ENCODE peak calls at places on chromosomes 7 and 10, in nine cellular contexts. One of them, this sample, is unnamed.
A peak's percentile ranks its signal among the peaks of the same experiment; 100 is the strongest.

GRCh38 chr7:69577221-69577620 is 21.1 kb upstream of the AUTS2 start:
- DNase-seq in PC-3: no peak
- DNase-seq in neural progenitor cell: no peak
- DNase-seq in MM.1S: no peak
- DNase-seq in GM23248: peak; percentile 32
- DNase-seq in OCI-LY7: peak; percentile 26
- DNase-seq in hepatocyte: peak; percentile 19
- DNase-seq in HCT116: no peak
- DNase-seq in GM23338: no peak
- DNase-seq in this sample: no peak

GRCh38 chr10:74008212-74008731 is 10.4 kb downstream of the VCL start:
- DNase-seq in OCI-LY7: peak; percentile 76
- DNase-seq in PC-3: peak; percentile 98
- DNase-seq in GM23338: no peak
- DNase-seq in HCT116: no peak
- DNase-seq in GM23248: peak; percentile 85
- DNase-seq in MM.1S: peak; percentile 75
- DNase-seq in neural progenitor cell: no peak
- DNase-seq in hepatocyte: no peak
- DNase-seq in this sample: peak; percentile 24

GRCh38 chr10:35510891-35511290 is 94.2 kb upstream of the GJD4 start:
- DNase-seq in GM23338: no peak
- DNase-seq in neural progenitor cell: no peak
- DNase-seq in HCT116: no peak
- DNase-seq in GM23248: no peak
- DNase-seq in OCI-LY7: no peak
- DNase-seq in PC-3: no peak
- DNase-seq in hepatocyte: no peak
- DNase-seq in MM.1S: no peak
- DNase-seq in this sample: no peak

GRCh38 chr7:87475359-87476178 is at the start of gene ABCB4:
- DNase-seq in neural progenitor cell: peak; percentile 51
- DNase-seq in GM23248: peak; percentile 41
- DNase-seq in PC-3: no peak
- DNase-seq in MM.1S: no peak
- DNase-seq in OCI-LY7: no peak
- DNase-seq in HCT116: no peak
- DNase-seq in GM23338: peak; percentile 39
- DNase-seq in hepatocyte: peak; percentile 46
- DNase-seq in this sample: peak; percentile 89

GRCh38 chr7:117808910-117809705 is 64.1 kb downstream of the CTTNBP2 start:
- DNase-seq in neural progenitor cell: no peak
- DNase-seq in MM.1S: peak; percentile 37
- DNase-seq in hepatocyte: no peak
- DNase-seq in OCI-LY7: no peak
- DNase-seq in GM23338: no peak
- DNase-seq in PC-3: no peak
- DNase-seq in HCT116: no peak
- DNase-seq in GM23248: no peak
- DNase-seq in this sample: no peak

GRCh38 chr10:123249894-123250293 is 95.7 kb downstream of the BUB3 start:
- DNase-seq in HCT116: no peak
- DNase-seq in GM23248: no peak
- DNase-seq in MM.1S: no peak
- DNase-seq in hepatocyte: no peak
- DNase-seq in OCI-LY7: no peak
- DNase-seq in neural progenitor cell: no peak
- DNase-seq in PC-3: no peak
- DNase-seq in GM23338: no peak
- DNase-seq in this sample: no peak

GRCh38 chr7:77353407-77353721 is 62.8 kb downstream of the GSAP start:
- DNase-seq in HCT116: no peak
- DNase-seq in MM.1S: no peak
- DNase-seq in GM23338: no peak
- DNase-seq in PC-3: no peak
- DNase-seq in hepatocyte: no peak
- DNase-seq in neural progenitor cell: no peak
- DNase-seq in GM23248: no peak
- DNase-seq in OCI-LY7: no peak
- DNase-seq in this sample: no peak

GRCh38 chr10:28991326-28991725 is 297.5 kb upstream of the LYZL1 start:
- DNase-seq in MM.1S: no peak
- DNase-seq in OCI-LY7: no peak
- DNase-seq in PC-3: peak; percentile 80
- DNase-seq in neural progenitor cell: peak; percentile 16
- DNase-seq in GM23248: peak; percentile 65
- DNase-seq in GM23338: no peak
- DNase-seq in HCT116: peak; percentile 76
- DNase-seq in hepatocyte: peak; percentile 48
- DNase-seq in this sample: no peak

GRCh38 chr7:67552738-67553137 is 556.1 kb downstream of the TYW1 start:
- DNase-seq in GM23338: no peak
- DNase-seq in HCT116: no peak
- DNase-seq in hepatocyte: no peak
- DNase-seq in GM23248: no peak
- DNase-seq in neural progenitor cell: no peak
- DNase-seq in MM.1S: no peak
- DNase-seq in OCI-LY7: no peak
- DNase-seq in PC-3: no peak
- DNase-seq in this sample: no peak

GRCh38 chr10:35262436-35262835 is 73.9 kb upstream of the CCNY start:
- DNase-seq in OCI-LY7: no peak
- DNase-seq in PC-3: peak; percentile 42
- DNase-seq in GM23338: no peak
- DNase-seq in hepatocyte: no peak
- DNase-seq in neural progenitor cell: no peak
- DNase-seq in HCT116: no peak
- DNase-seq in GM23248: peak; percentile 31
- DNase-seq in MM.1S: no peak
- DNase-seq in this sample: no peak

GRCh38 chr10:69876931-69877330 is 75.2 kb downstream of the COL13A1 start:
- DNase-seq in GM23338: no peak
- DNase-seq in GM23248: no peak
- DNase-seq in PC-3: no peak
- DNase-seq in HCT116: no peak
- DNase-seq in MM.1S: no peak
- DNase-seq in neural progenitor cell: no peak
- DNase-seq in hepatocyte: no peak
- DNase-seq in OCI-LY7: no peak
- DNase-seq in this sample: no peak

GRCh38 chr7:84529480-84530205 is 335.1 kb upstream of the SEMA3A start:
- DNase-seq in PC-3: peak; percentile 89
- DNase-seq in GM23248: peak; percentile 60
- DNase-seq in OCI-LY7: no peak
- DNase-seq in HCT116: peak; percentile 47
- DNase-seq in hepatocyte: peak; percentile 69
- DNase-seq in neural progenitor cell: no peak
- DNase-seq in GM23338: no peak
- DNase-seq in MM.1S: no peak
- DNase-seq in this sample: peak; percentile 7

GRCh38 chr10:120328647-120329046 is 128.4 kb upstream of the PLPP4 start:
- DNase-seq in neural progenitor cell: no peak
- DNase-seq in GM23338: no peak
- DNase-seq in PC-3: no peak
- DNase-seq in OCI-LY7: no peak
- DNase-seq in hepatocyte: no peak
- DNase-seq in HCT116: no peak
- DNase-seq in MM.1S: no peak
- DNase-seq in GM23248: peak; percentile 42
- DNase-seq in this sample: no peak

GRCh38 chr7:18590259-18590658 is 94.7 kb downstream of the HDAC9 start:
- DNase-seq in HCT116: no peak
- DNase-seq in OCI-LY7: no peak
- DNase-seq in MM.1S: no peak
- DNase-seq in PC-3: no peak
- DNase-seq in hepatocyte: no peak
- DNase-seq in GM23338: no peak
- DNase-seq in neural progenitor cell: no peak
- DNase-seq in GM23248: peak; percentile 47
- DNase-seq in this sample: no peak

GRCh38 chr10:62076872-62077271 is 175.4 kb downstream of the ARID5B start:
- DNase-seq in neural progenitor cell: no peak
- DNase-seq in OCI-LY7: no peak
- DNase-seq in HCT116: no peak
- DNase-seq in GM23338: no peak
- DNase-seq in PC-3: peak; percentile 100
- DNase-seq in MM.1S: no peak
- DNase-seq in GM23248: peak; percentile 88
- DNase-seq in hepatocyte: no peak
- DNase-seq in this sample: no peak

GRCh38 chr7:150514748-150515222 is at the start of gene GIMAP7:
- DNase-seq in hepatocyte: peak; percentile 9
- DNase-seq in PC-3: no peak
- DNase-seq in neural progenitor cell: no peak
- DNase-seq in HCT116: no peak
- DNase-seq in OCI-LY7: no peak
- DNase-seq in MM.1S: peak; percentile 71
- DNase-seq in GM23338: no peak
- DNase-seq in GM23248: no peak
- DNase-seq in this sample: no peak

GRCh38 chr7:158744070-158744469 is 39.5 kb upstream of the NCAPG2 start:
- DNase-seq in MM.1S: no peak
- DNase-seq in hepatocyte: no peak
- DNase-seq in GM23248: no peak
- DNase-seq in GM23338: no peak
- DNase-seq in neural progenitor cell: no peak
- DNase-seq in PC-3: no peak
- DNase-seq in HCT116: no peak
- DNase-seq in OCI-LY7: no peak
- DNase-seq in this sample: no peak

GRCh38 chr7:21543528-21544302 is 876 bp downstream of the DNAH11 start:
- DNase-seq in MM.1S: peak; percentile 20
- DNase-seq in PC-3: peak; percentile 55
- DNase-seq in neural progenitor cell: peak; percentile 29
- DNase-seq in GM23338: peak; percentile 55
- DNase-seq in GM23248: peak; percentile 7
- DNase-seq in OCI-LY7: no peak
- DNase-seq in HCT116: no peak
- DNase-seq in hepatocyte: peak; percentile 8
- DNase-seq in this sample: peak; percentile 17

GRCh38 chr10:114821293-114821914 is at the start of gene FHIP2A:
- DNase-seq in neural progenitor cell: peak; percentile 89
- DNase-seq in PC-3: peak; percentile 76
- DNase-seq in hepatocyte: peak; percentile 94
- DNase-seq in GM23248: peak; percentile 93
- DNase-seq in HCT116: peak; percentile 54
- DNase-seq in MM.1S: peak; percentile 83
- DNase-seq in GM23338: peak; percentile 81
- DNase-seq in OCI-LY7: peak; percentile 88
- DNase-seq in this sample: peak; percentile 96
- TF ChIP-seq EZH2phosphoT487 in neural progenitor cell: no peak
- TF ChIP-seq EZH2phosphoT487 in PC-3: no peak
- TF ChIP-seq EZH2phosphoT487 in hepatocyte: no peak
- TF ChIP-seq EZH2phosphoT487 in GM23248: no peak
- TF ChIP-seq EZH2phosphoT487 in HCT116: no peak
- TF ChIP-seq EZH2phosphoT487 in MM.1S: no peak
- TF ChIP-seq EZH2phosphoT487 in GM23338: no peak
- TF ChIP-seq EZH2phosphoT487 in OCI-LY7: no peak
- TF ChIP-seq EZH2phosphoT487 in this sample: no peak

GRCh38 chr10:117166420-117167345 is 28.6 kb upstream of the VAX1 start:
- DNase-seq in GM23248: peak; percentile 22
- DNase-seq in hepatocyte: peak; percentile 32
- DNase-seq in PC-3: peak; percentile 43
- DNase-seq in neural progenitor cell: no peak
- DNase-seq in OCI-LY7: no peak
- DNase-seq in GM23338: no peak
- DNase-seq in MM.1S: no peak
- DNase-seq in HCT116: no peak
- DNase-seq in this sample: no peak
- TF ChIP-seq EZH2phosphoT487 in GM23248: no peak
- TF ChIP-seq EZH2phosphoT487 in hepatocyte: no peak
- TF ChIP-seq EZH2phosphoT487 in PC-3: no peak
- TF ChIP-seq EZH2phosphoT487 in neural progenitor cell: no peak
- TF ChIP-seq EZH2phosphoT487 in OCI-LY7: no peak
- TF ChIP-seq EZH2phosphoT487 in GM23338: no peak
- TF ChIP-seq EZH2phosphoT487 in MM.1S: no peak
- TF ChIP-seq EZH2phosphoT487 in HCT116: no peak
- TF ChIP-seq EZH2phosphoT487 in this sample: no peak

GRCh38 chr10:37289833-37290464 is 164.6 kb downstream of the ANKRD30A start:
- DNase-seq in PC-3: peak; percentile 99
- DNase-seq in hepatocyte: no peak
- DNase-seq in MM.1S: no peak
- DNase-seq in OCI-LY7: no peak
- DNase-seq in HCT116: no peak
- DNase-seq in neural progenitor cell: no peak
- DNase-seq in GM23248: no peak
- DNase-seq in GM23338: no peak
- DNase-seq in this sample: no peak
- TF ChIP-seq EZH2phosphoT487 in PC-3: no peak
- TF ChIP-seq EZH2phosphoT487 in hepatocyte: no peak
- TF ChIP-seq EZH2phosphoT487 in MM.1S: no peak
- TF ChIP-seq EZH2phosphoT487 in OCI-LY7: no peak
- TF ChIP-seq EZH2phosphoT487 in HCT116: no peak
- TF ChIP-seq EZH2phosphoT487 in neural progenitor cell: no peak
- TF ChIP-seq EZH2phosphoT487 in GM23248: no peak
- TF ChIP-seq EZH2phosphoT487 in GM23338: no peak
- TF ChIP-seq EZH2phosphoT487 in this sample: no peak

GRCh38 chr7:3510101-3511020 is 209.3 kb downstream of the SDK1 start:
- DNase-seq in GM23248: no peak
- DNase-seq in MM.1S: no peak
- DNase-seq in OCI-LY7: peak; percentile 31
- DNase-seq in GM23338: peak; percentile 64
- DNase-seq in neural progenitor cell: no peak
- DNase-seq in hepatocyte: no peak
- DNase-seq in HCT116: no peak
- DNase-seq in PC-3: no peak
- DNase-seq in this sample: no peak
- TF ChIP-seq EZH2phosphoT487 in GM23248: no peak
- TF ChIP-seq EZH2phosphoT487 in MM.1S: no peak
- TF ChIP-seq EZH2phosphoT487 in OCI-LY7: no peak
- TF ChIP-seq EZH2phosphoT487 in GM23338: no peak
- TF ChIP-seq EZH2phosphoT487 in neural progenitor cell: no peak
- TF ChIP-seq EZH2phosphoT487 in hepatocyte: no peak
- TF ChIP-seq EZH2phosphoT487 in HCT116: no peak
- TF ChIP-seq EZH2phosphoT487 in PC-3: no peak
- TF ChIP-seq EZH2phosphoT487 in this sample: no peak

GRCh38 chr7:6271091-6271658 is 1.2 kb downstream of the CYTH3 start:
- DNase-seq in HCT116: no peak
- DNase-seq in neural progenitor cell: peak; percentile 51
- DNase-seq in OCI-LY7: no peak
- DNase-seq in MM.1S: no peak
- DNase-seq in GM23338: peak; percentile 35
- DNase-seq in hepatocyte: peak; percentile 54
- DNase-seq in PC-3: peak; percentile 68
- DNase-seq in GM23248: peak; percentile 90
- DNase-seq in this sample: peak; percentile 79
- TF ChIP-seq EZH2phosphoT487 in HCT116: no peak
- TF ChIP-seq EZH2phosphoT487 in neural progenitor cell: no peak
- TF ChIP-seq EZH2phosphoT487 in OCI-LY7: peak; percentile 12
- TF ChIP-seq EZH2phosphoT487 in MM.1S: no peak
- TF ChIP-seq EZH2phosphoT487 in GM23338: no peak
- TF ChIP-seq EZH2phosphoT487 in hepatocyte: no peak
- TF ChIP-seq EZH2phosphoT487 in PC-3: no peak
- TF ChIP-seq EZH2phosphoT487 in GM23248: no peak
- TF ChIP-seq EZH2phosphoT487 in this sample: no peak